ENCODE peak calls at places on chromosomes 4 and X, in six cellular contexts. R, L, Y, H, O and X are unnamed samples.

GRCh38 chr4:54418468-54418867 is 189.4 kb downstream of the PDGFRA start:
- DNase-seq in R (no peak), L (no peak), Y (no peak), H (no peak), O (no peak), X (no peak)

GRCh38 chr4:38855466-38855865 is 1.2 kb downstream of the TLR6 start:
- DNase-seq in R (no peak), L (no peak), Y (no peak), H (no peak), O (no peak), X (no peak)

GRCh38 chr4:170015285-170015684 is 10.9 kb downstream of the MFAP3L start:
- DNase-seq in R (peak), L (no peak), Y (peak), H (no peak), O (no peak), X (no peak)

GRCh38 chr4:175469519-175469918 is 342.5 kb downstream of the GPM6A start:
- DNase-seq in R (no peak), L (peak), Y (no peak), H (peak), O (no peak), X (peak)

GRCh38 chrX:153336128-153336894 is 2.4 kb downstream of the ZNF275 start:
- DNase-seq in R (no peak), L (no peak), Y (no peak), H (no peak), O (no peak), X (no peak)

GRCh38 chr4:127304356-127304755 is 328.4 kb upstream of the INTU start:
- DNase-seq in R (no peak), L (peak), Y (no peak), H (peak), O (no peak), X (no peak)

GRCh38 chr4:122552898-122553297 is 68.0 kb downstream of the IL21 start:
- DNase-seq in R (no peak), L (no peak), Y (no peak), H (no peak), O (no peak), X (no peak)

GRCh38 chr4:169899295-169899694 is 126.9 kb downstream of the MFAP3L start:
- DNase-seq in R (no peak), L (no peak), Y (no peak), H (peak), O (no peak), X (no peak)

GRCh38 chr4:2172161-2172560 is 69.8 kb downstream of the HAUS3 start:
- DNase-seq in R (no peak), L (no peak), Y (no peak), H (no peak), O (no peak), X (no peak)

GRCh38 chr4:71870456-71870855 is 86.6 kb upstream of the GC start:
- DNase-seq in R (no peak), L (no peak), Y (no peak), H (no peak), O (no peak), X (no peak)

GRCh38 chr4:37530451-37530850 is 155.7 kb downstream of the RELL1 start:
- DNase-seq in R (no peak), L (no peak), Y (no peak), H (no peak), O (no peak), X (no peak)

GRCh38 chrX:150495496-150495895 is 72.9 kb upstream of the MTM1 start:
- DNase-seq in R (no peak), L (no peak), Y (no peak), H (no peak), O (no peak), X (no peak)

GRCh38 chr4:109730294-109731051 is 603 bp upstream of the PLA2G12A start:
- DNase-seq in R (peak), L (peak), Y (peak), H (peak), O (no peak), X (peak)

GRCh38 chrX:118579417-118579816 is 83.8 kb downstream of the DOCK11 start:
- DNase-seq in R (no peak), L (no peak), Y (no peak), H (no peak), O (no peak), X (no peak)

GRCh38 chrX:117996918-117997480 is 119.6 kb downstream of the KLHL13 start:
- DNase-seq in R (no peak), L (peak), Y (no peak), H (peak), O (no peak), X (no peak)

GRCh38 chrX:96685205-96686099 is 810 bp downstream of the DIAPH2 start:
- DNase-seq in R (peak), L (peak), Y (peak), H (peak), O (peak), X (peak)

GRCh38 chr4:100008048-100008447 is 58.0 kb upstream of the H2AZ1 start:
- DNase-seq in R (no peak), L (peak), Y (no peak), H (peak), O (no peak), X (no peak)

GRCh38 chrX:55758033-55758432 is 40.5 kb downstream of the RRAGB start:
- DNase-seq in R (no peak), L (peak), Y (no peak), H (peak), O (no peak), X (no peak)

GRCh38 chrX:74382613-74383012 is 38.7 kb upstream of the SLC16A2 start:
- DNase-seq in R (peak), L (peak), Y (peak), H (peak), O (peak), X (peak)

GRCh38 chr4:7217453-7218310 is 25.3 kb downstream of the SORCS2 start:
- DNase-seq in R (no peak), L (no peak), Y (no peak), H (peak), O (no peak), X (peak)

GRCh38 chrX:29687687-29688086 is 527.7 kb upstream of the MAGEB2 start:
- DNase-seq in R (no peak), L (peak), Y (no peak), H (peak), O (no peak), X (peak)

DNA sequence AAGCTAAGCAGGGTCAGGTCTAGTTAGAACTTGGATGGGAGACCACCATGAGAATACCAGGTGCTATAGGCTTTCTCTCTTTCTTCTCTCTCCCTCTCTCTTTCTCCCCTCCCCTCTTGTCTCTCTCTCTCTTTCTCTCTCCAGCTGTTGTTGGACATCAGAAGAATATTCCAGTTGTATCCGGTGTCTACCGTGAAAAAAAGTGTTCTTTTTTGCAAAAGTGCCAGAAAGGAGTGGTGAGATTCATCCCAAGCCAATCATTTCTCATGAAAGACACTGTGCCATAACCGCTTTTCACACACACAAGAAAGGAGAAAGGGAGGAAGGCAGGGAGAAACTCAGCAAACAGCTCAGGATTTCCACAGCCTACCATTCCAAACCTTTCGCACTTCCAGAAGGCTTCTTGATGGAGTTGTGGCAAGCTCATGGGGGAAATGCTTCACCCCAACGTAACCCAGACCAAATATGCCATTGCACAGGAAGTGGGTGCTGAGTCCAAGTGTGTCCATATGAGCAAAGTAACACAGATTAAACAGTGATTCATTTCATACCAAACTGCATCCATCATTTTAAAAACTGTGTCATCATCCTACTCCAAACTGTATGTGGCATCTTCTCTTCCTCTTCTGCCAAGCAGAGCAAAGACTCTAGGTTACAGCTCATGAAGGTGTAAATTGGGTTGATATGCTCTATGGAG is 224.0 kb downstream of the APBB2 start:
- DNase-seq in R (no peak), L (peak), Y (no peak), H (peak), O (no peak), X (no peak)
- H3K27ac ChIP-seq in R (no peak), L (peak), Y (no peak), H (peak), O (no peak), X (peak)

DNA sequence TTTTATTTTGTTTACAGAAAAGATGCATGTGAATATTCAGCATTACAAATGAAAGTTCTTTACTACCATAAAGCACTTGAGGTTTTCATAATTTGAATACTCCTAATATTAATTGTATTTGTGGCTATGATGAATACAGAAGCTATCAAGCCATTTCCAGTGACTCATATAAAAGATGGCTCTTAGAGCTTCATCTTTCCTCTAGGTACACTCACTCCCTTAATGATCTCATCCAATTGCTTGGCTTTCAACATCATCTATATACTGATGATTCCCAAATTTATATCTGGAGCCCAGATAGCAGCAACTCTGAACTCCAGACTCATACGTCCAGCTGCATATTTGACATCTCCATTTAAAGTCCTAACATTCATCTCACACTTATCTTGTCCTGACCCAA is 183.4 kb upstream of the FAM241A start:
- DNase-seq in R (no peak), L (no peak), Y (no peak), H (peak), O (no peak), X (no peak)
- H3K27ac ChIP-seq in R (no peak), L (no peak), Y (no peak), H (no peak), O (no peak), X (no peak)

DNA sequence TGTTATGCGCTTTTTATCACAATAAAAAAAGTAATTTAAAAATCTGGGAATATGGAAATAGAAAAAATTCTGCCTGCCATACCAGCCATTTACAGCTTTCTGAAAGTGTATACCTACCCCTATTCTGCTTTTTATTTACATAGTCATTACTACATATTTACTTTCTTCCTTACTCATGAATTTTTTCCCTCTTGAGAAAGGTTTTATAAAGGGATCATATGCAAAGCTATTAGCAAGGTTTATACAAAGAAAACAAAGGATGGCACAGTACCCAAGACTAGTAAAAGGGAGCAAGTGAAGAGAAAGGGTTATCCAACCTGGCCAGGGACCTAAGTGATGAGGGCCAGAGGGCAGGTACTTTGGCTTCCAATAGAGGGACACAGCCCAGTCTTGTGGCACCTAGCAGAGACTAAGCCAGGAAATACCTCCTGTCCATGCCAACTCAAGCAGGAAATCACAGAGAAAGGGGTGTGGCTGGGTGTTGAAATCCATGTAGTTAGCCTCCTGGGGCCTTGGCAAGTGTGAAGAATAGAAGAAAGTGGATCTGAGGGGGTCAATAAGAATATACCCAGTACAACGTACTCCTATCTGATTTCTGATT is 207.3 kb upstream of the VEGFC start:
- DNase-seq in R (no peak), L (no peak), Y (no peak), H (no peak), O (no peak), X (no peak)
- H3K27ac ChIP-seq in R (no peak), L (no peak), Y (no peak), H (no peak), O (no peak), X (no peak)

GRCh38 chr4:184199780-184200179 is 17.9 kb downstream of the ENPP6 start:
- DNase-seq in R (no peak), L (no peak), Y (no peak), H (no peak), O (no peak), X (no peak)

GRCh38 chr4:184196730-184197355 is 20.8 kb downstream of the ENPP6 start:
- DNase-seq in R (no peak), L (no peak), Y (no peak), H (peak), O (no peak), X (peak)

GRCh38 chr4:184201179-184201578 is 16.5 kb downstream of the ENPP6 start:
- DNase-seq in R (no peak), L (no peak), Y (no peak), H (no peak), O (no peak), X (no peak)

GRCh38 chr4:184193556-184194525 is 23.8 kb downstream of the ENPP6 start:
- DNase-seq in R (no peak), L (no peak), Y (no peak), H (no peak), O (no peak), X (no peak)

GRCh38 chr4:184198190-184198589 is 19.5 kb downstream of the ENPP6 start:
- DNase-seq in R (no peak), L (no peak), Y (no peak), H (no peak), O (no peak), X (no peak)
- H3K27ac ChIP-seq in R (no peak), L (no peak), Y (no peak), H (no peak), O (no peak), X (no peak)

DNA sequence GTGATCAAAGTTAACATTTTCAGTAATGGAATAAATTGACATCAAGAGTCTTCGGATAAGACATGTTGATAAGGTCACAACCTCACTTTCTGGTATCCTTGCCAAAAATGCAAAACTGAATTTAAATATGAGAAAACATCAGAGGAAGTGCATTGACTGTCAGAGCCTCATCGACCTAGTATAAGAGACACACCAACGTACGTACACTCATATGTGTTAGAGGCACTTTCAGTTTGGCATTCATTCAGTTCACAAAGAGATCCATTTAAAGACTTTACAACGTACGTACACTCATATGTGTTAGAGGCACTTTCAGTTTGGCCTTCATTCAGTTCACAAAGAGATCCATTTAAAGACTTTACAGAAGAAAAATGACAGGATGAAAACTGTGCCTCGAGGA is 280.3 kb downstream of the INPP4B start:
- DNase-seq in R (no peak), L (no peak), Y (no peak), H (no peak), O (no peak), X (no peak)
- H3K27ac ChIP-seq in R (no peak), L (no peak), Y (no peak), H (no peak), O (no peak), X (no peak)

GRCh38 chr4:119025916-119026661 is 109.5 kb upstream of the MYOZ2 start:
- DNase-seq in R (no peak), L (peak), Y (no peak), H (peak), O (no peak), X (peak)

GRCh38 chr4:119028296-119028695 is 107.3 kb upstream of the MYOZ2 start:
- DNase-seq in R (no peak), L (no peak), Y (no peak), H (no peak), O (no peak), X (no peak)

GRCh38 chr4:119025440-119025839 is 110.2 kb upstream of the MYOZ2 start:
- DNase-seq in R (no peak), L (peak), Y (peak), H (peak), O (no peak), X (peak)

GRCh38 chr4:119027815-119028214 is 107.8 kb upstream of the MYOZ2 start:
- DNase-seq in R (no peak), L (no peak), Y (no peak), H (no peak), O (no peak), X (no peak)

DNA sequence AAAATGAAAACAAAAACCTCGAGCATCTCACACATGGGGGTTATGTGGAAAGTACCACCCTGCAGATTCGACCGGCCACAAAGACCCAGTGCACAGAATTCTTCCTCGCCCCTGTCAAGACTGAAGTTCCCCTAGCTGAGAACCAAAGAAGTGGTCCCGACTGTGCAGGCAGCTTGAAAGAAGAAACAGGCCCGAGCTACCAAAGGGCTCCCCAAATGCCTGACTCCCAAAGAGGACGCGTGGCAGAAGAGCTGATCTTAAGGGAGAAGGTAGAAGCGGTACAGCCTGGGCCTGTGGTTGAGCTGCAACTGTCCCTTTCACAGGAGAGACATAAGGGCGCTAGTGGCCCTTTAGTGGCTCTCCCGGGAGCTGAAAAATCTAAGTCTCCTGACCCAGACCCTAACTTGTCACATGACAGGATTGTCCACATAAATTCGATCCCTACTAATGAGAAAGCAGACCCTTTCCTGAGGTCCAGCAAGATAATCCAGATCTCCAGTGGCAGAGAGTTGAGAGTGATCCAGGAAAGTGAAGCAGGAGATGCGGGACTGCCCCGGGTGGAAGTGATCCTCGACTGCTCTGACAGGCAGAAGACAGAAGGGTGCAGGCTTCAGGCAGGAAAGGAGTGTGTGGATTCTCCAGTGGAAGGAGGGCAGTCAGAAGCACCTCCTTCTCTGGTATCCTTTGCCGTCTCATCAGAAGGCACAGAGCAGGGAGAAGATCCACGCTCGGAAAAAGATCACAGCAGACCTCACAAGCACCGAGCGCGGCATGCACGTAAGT is 108.8 kb upstream of the MYOZ2 start:
- DNase-seq in R (no peak), L (no peak), Y (peak), H (no peak), O (peak), X (no peak)
- H3K27ac ChIP-seq in R (peak), L (peak), Y (peak), H (peak), O (no peak), X (peak)

DNA sequence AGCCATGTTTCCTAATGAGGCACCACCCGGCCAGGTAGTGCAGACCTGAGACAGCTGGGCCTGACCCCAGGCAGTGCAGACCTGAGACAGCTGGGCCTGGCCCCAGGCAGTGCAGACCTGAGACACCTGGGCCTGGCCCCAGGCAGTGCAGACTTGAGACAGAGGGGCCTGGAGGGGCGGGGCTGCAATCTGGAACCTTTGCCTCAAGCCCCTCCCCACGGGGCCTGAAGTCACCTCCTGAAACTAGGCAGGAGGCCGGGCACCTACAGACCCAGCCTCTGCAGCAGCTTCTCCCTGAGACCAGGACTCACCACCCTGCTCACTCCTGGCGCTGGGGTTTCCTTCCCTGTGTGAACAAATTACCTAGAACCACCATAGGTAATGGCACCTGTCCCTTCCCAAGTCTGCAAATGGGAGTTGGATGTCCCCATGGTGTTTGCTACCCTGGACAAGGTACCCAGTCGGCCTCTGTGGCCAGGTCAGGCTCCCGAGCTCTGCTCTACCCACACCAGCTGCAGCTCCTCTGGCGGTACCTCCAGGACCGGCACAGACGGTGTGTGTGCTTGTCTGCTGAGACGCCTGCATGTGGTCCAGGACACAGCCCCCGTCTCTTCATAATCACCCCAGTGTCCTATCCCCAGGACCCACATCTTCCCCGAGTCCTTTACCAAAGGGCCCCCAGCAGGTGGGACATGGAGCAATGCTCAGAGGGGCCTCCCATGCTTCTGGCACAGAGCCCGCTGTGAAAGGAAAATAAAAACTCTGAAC is 53.1 kb upstream of the C4orf50 start:
- DNase-seq in R (no peak), L (no peak), Y (peak), H (no peak), O (peak), X (no peak)
- H3K27ac ChIP-seq in R (no peak), L (no peak), Y (no peak), H (no peak), O (no peak), X (peak)

GRCh38 chr4:152629908-152630307 is 49.9 kb downstream of the TMEM154 start:
- DNase-seq in R (no peak), L (no peak), Y (no peak), H (no peak), O (no peak), X (no peak)
- H3K27ac ChIP-seq in R (no peak), L (no peak), Y (no peak), H (no peak), O (no peak), X (no peak)